ENCODE peak calls at places on chromosomes 5 and 9, in five cellular contexts. T is lower lobe of right lung, B is GM23338, Y is cardiac fibroblast, A is IMR-90. K is an unnamed sample.

GRCh38 chr5:59845733-59846132 is 47.8 kb downstream of the PDE4D start:
- DNase-seq in T (no peak), B (no peak), Y (no peak), A (peak; percentile 58), K (no peak)

GRCh38 chr5:95620870-95621838 is 1.3 kb downstream of the GPR150 start:
- DNase-seq in T (peak; percentile 53), B (peak; percentile 65), Y (peak; percentile 23), A (no peak), K (no peak)

GRCh38 chr9:104869801-104870200 is 58.2 kb downstream of the ABCA1 start:
- DNase-seq in T (no peak), B (no peak), Y (no peak), A (peak; percentile 26), K (no peak)

GRCh38 chr5:172414618-172415599 is 39.4 kb downstream of the SH3PXD2B start:
- DNase-seq in T (no peak), B (no peak), Y (peak; percentile 78), A (no peak), K (no peak)

GRCh38 chr9:114290561-114290986 is 32.3 kb upstream of the ORM1 start:
- DNase-seq in T (peak; percentile 32), B (no peak), Y (no peak), A (no peak), K (no peak)

GRCh38 chr5:36720688-36721087 is 114.3 kb downstream of the SLC1A3 start:
- DNase-seq in T (no peak), B (no peak), Y (no peak), A (no peak), K (no peak)

GRCh38 chr5:26700759-26701384 is 337.5 kb downstream of the CDH9 start:
- DNase-seq in T (no peak), B (peak; percentile 75), Y (no peak), A (no peak), K (peak; percentile 37)

GRCh38 chr5:59193616-59194319 is 610.9 kb downstream of the RAB3C start:
- DNase-seq in T (peak; percentile 45), B (no peak), Y (peak; percentile 92), A (peak; percentile 94), K (peak; percentile 41)

GRCh38 chr5:179061025-179061424 is 852 bp downstream of the ZNF354C start:
- DNase-seq in T (no peak), B (no peak), Y (no peak), A (no peak), K (no peak)

GRCh38 chr9:16671591-16672137 is 198.8 kb downstream of the BNC2 start:
- DNase-seq in T (no peak), B (no peak), Y (peak; percentile 82), A (peak; percentile 83), K (peak; percentile 61)

GRCh38 chr9:114141553-114142548 is 13.5 kb upstream of the COL27A1 start:
- DNase-seq in T (no peak), B (no peak), Y (peak; percentile 18), A (peak; percentile 41), K (no peak)

GRCh38 chr5:13234-13633 is 78.7 kb upstream of the PLEKHG4B start:
- DNase-seq in T (no peak), B (no peak), Y (no peak), A (no peak), K (no peak)

GRCh38 chr5:90615355-90615754 is 56.8 kb downstream of the ADGRV1 start:
- DNase-seq in T (no peak), B (no peak), Y (no peak), A (no peak), K (no peak)

GRCh38 chr5:103645816-103646215 is 83.2 kb upstream of the NUDT12 start:
- DNase-seq in T (no peak), B (no peak), Y (no peak), A (no peak), K (no peak)

GRCh38 chr5:16784843-16785791 is 151.0 kb downstream of the MYO10 start:
- DNase-seq in T (no peak), B (no peak), Y (no peak), A (peak; percentile 31), K (no peak)

GRCh38 chr5:164934561-164934960 is 1429.1 kb downstream of the MAT2B start:
- DNase-seq in T (no peak), B (peak; percentile 46), Y (no peak), A (no peak), K (no peak)

GRCh38 chr5:77239126-77239741 is 28.8 kb downstream of the PDE8B start:
- DNase-seq in T (no peak), B (peak; percentile 19), Y (peak; percentile 29), A (no peak), K (peak; percentile 1)

GRCh38 chr5:157384971-157385709 is 74.9 kb upstream of the NIPAL4 start:
- DNase-seq in T (no peak), B (peak; percentile 26), Y (peak; percentile 94), A (peak; percentile 99), K (peak; percentile 83)

GRCh38 chr9:214488-215448 is at the start of gene DOCK8:
- DNase-seq in T (peak; percentile 92), B (peak; percentile 87), Y (peak; percentile 40), A (no peak), K (no peak)

GRCh38 chr5:158677490-158677838 is 422.3 kb downstream of the EBF1 start:
- DNase-seq in T (no peak), B (no peak), Y (no peak), A (no peak), K (no peak)

GRCh38 chr5:143554194-143554717 is 150.8 kb upstream of the NR3C1 start:
- DNase-seq in T (no peak), B (no peak), Y (peak; percentile 91), A (peak; percentile 99), K (peak; percentile 83)

GRCh38 chr5:61275841-61276240 is 56.2 kb upstream of the ZSWIM6 start:
- DNase-seq in T (peak; percentile 88), B (no peak), Y (peak; percentile 67), A (peak; percentile 82), K (no peak)

GRCh38 chr9:113875420-113875916 is 641 bp upstream of the ZNF618 start:
- DNase-seq in T (no peak), B (no peak), Y (peak; percentile 18), A (no peak), K (no peak)

GRCh38 chr9:15295761-15296405 is 11.1 kb downstream of the TTC39B start:
- DNase-seq in T (no peak), B (no peak), Y (peak; percentile 59), A (peak; percentile 78), K (peak; percentile 80)

GRCh38 chr9:116506685-116507084 is 180.4 kb upstream of the TRIM32 start:
- DNase-seq in T (no peak), B (no peak), Y (peak; percentile 23), A (peak; percentile 32), K (no peak)

GRCh38 chr5:175464414-175465233 is 13.7 kb upstream of the SFXN1 start:
- DNase-seq in T (no peak), B (peak; percentile 85), Y (peak; percentile 44), A (peak; percentile 36), K (no peak)

GRCh38 chr9:125536184-125537152 is 170.5 kb downstream of the MAPKAP1 start:
- DNase-seq in T (no peak), B (no peak), Y (no peak), A (no peak), K (no peak)

GRCh38 chr9:86321373-86321772 is 32.8 kb downstream of the TUT7 start:
- DNase-seq in T (no peak), B (no peak), Y (peak; percentile 94), A (peak; percentile 84), K (peak; percentile 40)

GRCh38 chr5:91225848-91226686 is 157.1 kb downstream of the ARRDC3 start:
- DNase-seq in T (peak; percentile 53), B (peak; percentile 90), Y (no peak), A (no peak), K (no peak)

GRCh38 chr5:159106569-159107282 is 7.0 kb upstream of the EBF1 start:
- DNase-seq in T (peak; percentile 80), B (peak; percentile 92), Y (peak; percentile 76), A (peak; percentile 52), K (peak; percentile 49)

DNA sequence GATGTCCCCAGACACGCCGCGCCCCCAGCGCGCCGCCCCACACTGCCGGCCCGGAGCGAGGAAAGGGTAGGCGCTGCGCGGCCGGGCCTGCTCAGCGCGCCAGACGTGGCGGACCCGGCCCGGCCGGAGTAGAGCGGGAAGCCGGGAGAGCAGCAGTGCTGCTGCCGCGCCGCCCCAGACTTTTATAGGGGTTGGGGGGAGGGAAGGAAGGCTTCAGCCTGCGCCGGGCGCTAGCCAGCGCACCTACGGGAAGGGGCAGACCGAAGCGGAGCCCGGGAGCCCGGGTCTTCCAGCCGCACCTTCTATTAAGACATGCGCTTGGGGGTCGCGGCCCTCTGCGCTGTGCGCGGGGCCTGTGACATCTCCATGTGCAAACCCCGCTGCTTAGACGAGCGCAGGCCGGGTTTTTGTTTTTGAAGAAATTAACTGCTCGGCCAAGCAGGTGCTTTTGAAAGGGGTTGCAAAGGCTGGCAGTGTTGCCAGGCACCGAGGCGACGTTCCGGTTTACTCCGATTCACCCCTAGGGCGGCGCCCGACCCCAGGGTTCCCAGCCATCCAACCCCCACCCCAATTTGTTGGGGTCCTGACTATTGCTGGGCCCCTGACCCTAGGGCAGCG is 361 bp upstream of the PAX5 start:
- DNase-seq in T (no peak), B (peak; percentile 80), Y (no peak), A (no peak), K (no peak)
- H3K4me3 ChIP-seq in T (peak overlapping the region; percentile 37), B (peak overlapping the region; percentile 72), Y (no peak overlapping the region), A (no peak overlapping the region), K (no peak overlapping the region)

GRCh38 chr5:51416149-51416548 is 32.9 kb downstream of the ISL1 start:
- DNase-seq in T (no peak), B (no peak), Y (no peak), A (no peak), K (no peak)
- TF ChIP-seq CTCF in T (no peak), B (no peak), Y (no peak), A (no peak), K (no peak)

GRCh38 chr9:72527801-72528195 is 6.4 kb downstream of the TMC1 start:
- DNase-seq in T (no peak), B (no peak), Y (peak; percentile 23), A (no peak), K (no peak)
- H3K4me3 ChIP-seq in T (peak overlapping the region; percentile 39), B (peak overlapping the region; percentile 29), Y (no peak overlapping the region), A (peak overlapping the region; percentile 29), K (peak overlapping the region; percentile 2)

GRCh38 chr9:90874194-90874593 is 72.6 kb downstream of the SYK start:
- DNase-seq in T (no peak), B (no peak), Y (no peak), A (no peak), K (no peak)
- TF ChIP-seq CTCF in T (no peak), B (no peak), Y (no peak), A (no peak), K (no peak)

GRCh38 chr5:4907636-4908035 is 232.5 kb upstream of the ADAMTS16 start:
- DNase-seq in T (no peak), B (no peak), Y (no peak), A (no peak), K (peak; percentile 19)
- H3K4me3 ChIP-seq in T (no peak overlapping the region), B (no peak overlapping the region), Y (no peak overlapping the region), A (no peak overlapping the region), K (no peak overlapping the region)

GRCh38 chr5:43101491-43101890 is 19.2 kb upstream of the ZNF131 start:
- DNase-seq in T (no peak), B (no peak), Y (peak; percentile 19), A (no peak), K (no peak)

GRCh38 chr5:43106290-43106638 is 14.4 kb upstream of the ZNF131 start:
- DNase-seq in T (no peak), B (no peak), Y (no peak), A (no peak), K (no peak)

GRCh38 chr5:43104102-43104501 is 16.6 kb upstream of the ZNF131 start:
- DNase-seq in T (no peak), B (no peak), Y (no peak), A (no peak), K (no peak)

GRCh38 chr5:43110606-43111170 is 10.0 kb upstream of the ZNF131 start:
- DNase-seq in T (no peak), B (peak; percentile 73), Y (no peak), A (no peak), K (no peak)

GRCh38 chr5:43105369-43106289 is 15.1 kb upstream of the ZNF131 start:
- DNase-seq in T (peak; percentile 89), B (peak; percentile 98), Y (peak; percentile 97), A (peak; percentile 96), K (peak; percentile 92)
- TF ChIP-seq CTCF in T (peak; percentile 100), B (peak; percentile 100), Y (peak; percentile 100), A (peak; percentile 100), K (peak; percentile 100)